ENCODE peak calls at places on chromosome 7, in seven cellular contexts. One of them, this sample, is unnamed.

GRCh38 chr7:83689855-83690254 is 40.9 kb upstream of the SEMA3E start:
- DNase-seq in IMR-90: no peak
- DNase-seq in vagina: no peak
- DNase-seq in testis: no peak
- DNase-seq in neural crest cell: no peak
- DNase-seq in astrocyte of the spinal cord: no peak
- DNase-seq in GM10248: no peak
- DNase-seq in this sample: no peak

GRCh38 chr7:128408709-128409434 is 910 bp downstream of the IMPDH1 start:
- DNase-seq in neural crest cell: no peak
- DNase-seq in vagina: no peak
- DNase-seq in GM10248: no peak
- DNase-seq in IMR-90: peak; percentile 31
- DNase-seq in astrocyte of the spinal cord: no peak
- DNase-seq in testis: no peak
- DNase-seq in this sample: no peak

GRCh38 chr7:885893-886625 is 9.7 kb downstream of the GET4 start:
- DNase-seq in testis: no peak
- DNase-seq in neural crest cell: no peak
- DNase-seq in vagina: no peak
- DNase-seq in GM10248: no peak
- DNase-seq in astrocyte of the spinal cord: no peak
- DNase-seq in IMR-90: no peak
- DNase-seq in this sample: no peak

GRCh38 chr7:18547509-18548187 is 52.1 kb downstream of the HDAC9 start:
- DNase-seq in IMR-90: no peak
- DNase-seq in testis: no peak
- DNase-seq in GM10248: no peak
- DNase-seq in astrocyte of the spinal cord: no peak
- DNase-seq in vagina: no peak
- DNase-seq in neural crest cell: no peak
- DNase-seq in this sample: no peak

GRCh38 chr7:129553861-129554530 is 51.7 kb downstream of the SMKR1 start:
- DNase-seq in GM10248: no peak
- DNase-seq in vagina: no peak
- DNase-seq in astrocyte of the spinal cord: peak; percentile 34
- DNase-seq in neural crest cell: no peak
- DNase-seq in testis: no peak
- DNase-seq in IMR-90: peak; percentile 64
- DNase-seq in this sample: no peak

GRCh38 chr7:124856299-124856888 is 73.2 kb downstream of the POT1 start:
- DNase-seq in testis: no peak
- DNase-seq in neural crest cell: no peak
- DNase-seq in GM10248: peak; percentile 8
- DNase-seq in vagina: no peak
- DNase-seq in IMR-90: peak; percentile 61
- DNase-seq in astrocyte of the spinal cord: peak; percentile 59
- DNase-seq in this sample: no peak

GRCh38 chr7:98252655-98253054 is 623 bp upstream of the TECPR1 start:
- DNase-seq in testis: no peak
- DNase-seq in IMR-90: peak; percentile 11
- DNase-seq in astrocyte of the spinal cord: no peak
- DNase-seq in neural crest cell: no peak
- DNase-seq in vagina: no peak
- DNase-seq in GM10248: no peak
- DNase-seq in this sample: no peak

GRCh38 chr7:47461161-47461560 is 120.8 kb downstream of the TNS3 start:
- DNase-seq in GM10248: no peak
- DNase-seq in testis: peak; percentile 65
- DNase-seq in vagina: no peak
- DNase-seq in IMR-90: peak; percentile 80
- DNase-seq in neural crest cell: no peak
- DNase-seq in astrocyte of the spinal cord: peak; percentile 81
- DNase-seq in this sample: no peak

GRCh38 chr7:43750016-43750887 is 8.2 kb upstream of the BLVRA start:
- DNase-seq in vagina: no peak
- DNase-seq in IMR-90: peak; percentile 65
- DNase-seq in testis: no peak
- DNase-seq in neural crest cell: no peak
- DNase-seq in GM10248: no peak
- DNase-seq in astrocyte of the spinal cord: no peak
- DNase-seq in this sample: no peak

GRCh38 chr7:47183896-47184629 is 397.8 kb downstream of the TNS3 start:
- DNase-seq in testis: peak; percentile 41
- DNase-seq in neural crest cell: no peak
- DNase-seq in vagina: no peak
- DNase-seq in IMR-90: no peak
- DNase-seq in astrocyte of the spinal cord: no peak
- DNase-seq in GM10248: no peak
- DNase-seq in this sample: no peak

GRCh38 chr7:4074407-4074806 is 607.7 kb upstream of the FOXK1 start:
- DNase-seq in astrocyte of the spinal cord: no peak
- DNase-seq in neural crest cell: no peak
- DNase-seq in GM10248: no peak
- DNase-seq in vagina: no peak
- DNase-seq in IMR-90: no peak
- DNase-seq in testis: no peak
- DNase-seq in this sample: no peak

GRCh38 chr7:101630591-101630990 is 1.5 kb upstream of the MYL10 start:
- DNase-seq in GM10248: no peak
- DNase-seq in testis: no peak
- DNase-seq in neural crest cell: no peak
- DNase-seq in IMR-90: peak; percentile 18
- DNase-seq in astrocyte of the spinal cord: peak; percentile 48
- DNase-seq in vagina: no peak
- DNase-seq in this sample: no peak

GRCh38 chr7:157337316-157338149 is 729 bp downstream of the DNAJB6 start:
- DNase-seq in GM10248: peak; percentile 83
- DNase-seq in neural crest cell: peak; percentile 45
- DNase-seq in IMR-90: peak; percentile 67
- DNase-seq in vagina: no peak
- DNase-seq in astrocyte of the spinal cord: peak; percentile 55
- DNase-seq in testis: peak; percentile 53
- DNase-seq in this sample: peak; percentile 78

GRCh38 chr7:117323877-117324699 is 1.2 kb upstream of the WNT2 start:
- DNase-seq in astrocyte of the spinal cord: peak; percentile 55
- DNase-seq in testis: peak; percentile 34
- DNase-seq in neural crest cell: peak; percentile 18
- DNase-seq in GM10248: peak; percentile 23
- DNase-seq in IMR-90: peak; percentile 70
- DNase-seq in vagina: no peak
- DNase-seq in this sample: no peak

GRCh38 chr7:47783456-47784240 is 164.6 kb downstream of the PKD1L1 start:
- DNase-seq in neural crest cell: no peak
- DNase-seq in testis: peak; percentile 43
- DNase-seq in GM10248: no peak
- DNase-seq in vagina: no peak
- DNase-seq in IMR-90: peak; percentile 98
- DNase-seq in astrocyte of the spinal cord: peak; percentile 97
- DNase-seq in this sample: no peak

GRCh38 chr7:134420509-134421125 is 38.3 kb downstream of the AKR1B1 start:
- DNase-seq in GM10248: peak; percentile 49
- DNase-seq in neural crest cell: peak; percentile 40
- DNase-seq in testis: peak; percentile 70
- DNase-seq in astrocyte of the spinal cord: peak; percentile 40
- DNase-seq in IMR-90: peak; percentile 55
- DNase-seq in vagina: no peak
- DNase-seq in this sample: no peak

GRCh38 chr7:66615699-66616098 is 13.0 kb upstream of the KCTD7 start:
- DNase-seq in astrocyte of the spinal cord: no peak
- DNase-seq in neural crest cell: no peak
- DNase-seq in GM10248: no peak
- DNase-seq in testis: no peak
- DNase-seq in IMR-90: no peak
- DNase-seq in vagina: no peak
- DNase-seq in this sample: no peak

DNA sequence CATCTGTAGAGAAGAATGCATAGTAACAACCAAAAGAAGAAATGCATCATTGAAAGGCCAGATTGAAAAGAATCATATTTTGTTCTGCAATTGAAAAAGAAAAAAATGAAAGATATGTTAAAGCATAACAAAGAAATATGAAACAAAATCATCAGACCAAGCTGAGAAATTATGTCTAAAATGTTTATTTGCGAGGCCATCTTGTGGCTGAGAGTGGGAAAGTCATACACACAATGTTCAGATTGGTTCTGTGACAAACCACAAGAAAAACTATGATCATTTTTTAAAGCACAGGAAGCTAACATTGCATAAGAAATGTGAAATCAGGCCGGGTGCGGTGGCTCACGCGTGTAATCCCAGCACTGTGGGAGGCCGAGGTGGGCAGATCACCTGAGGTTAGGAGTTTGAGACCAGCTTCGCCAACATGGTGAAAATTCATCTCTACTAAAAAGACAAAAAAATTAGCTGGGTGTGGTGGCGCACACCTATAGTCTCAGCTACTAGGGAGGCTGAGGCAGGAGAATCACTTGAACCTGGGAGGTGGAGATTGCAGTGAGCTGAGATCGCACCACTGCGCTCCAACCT is 36.6 kb downstream of the ABCB5 start:
- DNase-seq in astrocyte of the spinal cord: peak; percentile 22
- DNase-seq in GM10248: no peak
- DNase-seq in vagina: no peak
- DNase-seq in neural crest cell: no peak
- DNase-seq in testis: peak; percentile 23
- DNase-seq in IMR-90: no peak
- DNase-seq in this sample: no peak
- TF ChIP-seq CTCF in astrocyte of the spinal cord: peak; percentile 60
- TF ChIP-seq CTCF in GM10248: peak; percentile 34
- TF ChIP-seq CTCF in vagina: peak; percentile 33
- TF ChIP-seq CTCF in neural crest cell: peak; percentile 72
- TF ChIP-seq CTCF in testis: peak; percentile 52
- TF ChIP-seq CTCF in IMR-90: peak; percentile 22
- TF ChIP-seq CTCF in this sample: peak; percentile 57

GRCh38 chr7:2517678-2518077 is 1.9 kb upstream of the LFNG start:
- DNase-seq in vagina: no peak
- DNase-seq in neural crest cell: no peak
- DNase-seq in GM10248: no peak
- DNase-seq in testis: no peak
- DNase-seq in IMR-90: peak; percentile 61
- DNase-seq in astrocyte of the spinal cord: peak; percentile 36
- DNase-seq in this sample: no peak

GRCh38 chr7:2519119-2519930 is at the start of gene LFNG:
- DNase-seq in vagina: no peak
- DNase-seq in testis: peak; percentile 92
- DNase-seq in IMR-90: peak; percentile 83
- DNase-seq in astrocyte of the spinal cord: peak; percentile 90
- DNase-seq in GM10248: peak; percentile 98
- DNase-seq in neural crest cell: peak; percentile 71
- DNase-seq in this sample: peak; percentile 78

GRCh38 chr7:2517004-2517403 is 2.6 kb upstream of the LFNG start:
- DNase-seq in astrocyte of the spinal cord: peak; percentile 95
- DNase-seq in GM10248: no peak
- DNase-seq in neural crest cell: no peak
- DNase-seq in IMR-90: peak; percentile 93
- DNase-seq in testis: no peak
- DNase-seq in vagina: no peak
- DNase-seq in this sample: no peak

GRCh38 chr7:2518737-2519118 is 846 bp upstream of the LFNG start:
- DNase-seq in vagina: no peak
- DNase-seq in IMR-90: no peak
- DNase-seq in testis: no peak
- DNase-seq in neural crest cell: no peak
- DNase-seq in astrocyte of the spinal cord: no peak
- DNase-seq in GM10248: no peak
- DNase-seq in this sample: no peak

DNA sequence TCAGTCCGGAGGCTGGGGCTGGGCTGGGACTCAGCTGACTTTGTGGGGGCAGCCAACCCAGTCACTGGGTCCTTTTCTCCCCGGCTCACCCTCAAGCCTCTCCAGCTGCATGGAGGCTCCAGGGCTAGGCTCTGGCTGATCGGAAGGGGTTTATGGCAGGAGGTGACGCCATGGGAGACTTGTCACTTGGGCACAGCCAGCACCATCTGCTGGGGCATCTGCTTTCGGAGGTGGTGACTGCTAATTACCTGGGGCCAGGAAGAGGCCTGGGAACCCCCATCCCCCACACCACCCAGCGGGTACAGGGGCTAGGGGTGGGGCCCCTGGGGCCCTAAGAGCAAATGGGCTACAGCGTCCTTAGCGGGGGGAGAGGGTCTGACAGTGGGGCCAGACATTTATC is 1.5 kb upstream of the LFNG start:
- DNase-seq in astrocyte of the spinal cord: no peak
- DNase-seq in vagina: no peak
- DNase-seq in neural crest cell: no peak
- DNase-seq in GM10248: no peak
- DNase-seq in IMR-90: no peak
- DNase-seq in testis: no peak
- DNase-seq in this sample: no peak
- TF ChIP-seq CTCF in astrocyte of the spinal cord: no peak
- TF ChIP-seq CTCF in vagina: no peak
- TF ChIP-seq CTCF in neural crest cell: no peak
- TF ChIP-seq CTCF in GM10248: no peak
- TF ChIP-seq CTCF in IMR-90: no peak
- TF ChIP-seq CTCF in testis: no peak
- TF ChIP-seq CTCF in this sample: no peak

GRCh38 chr7:127245582-127245981 is 7.2 kb downstream of the GRM8 start:
- DNase-seq in GM10248: no peak
- DNase-seq in neural crest cell: no peak
- DNase-seq in IMR-90: no peak
- DNase-seq in astrocyte of the spinal cord: no peak
- DNase-seq in vagina: no peak
- DNase-seq in testis: no peak
- DNase-seq in this sample: no peak

DNA sequence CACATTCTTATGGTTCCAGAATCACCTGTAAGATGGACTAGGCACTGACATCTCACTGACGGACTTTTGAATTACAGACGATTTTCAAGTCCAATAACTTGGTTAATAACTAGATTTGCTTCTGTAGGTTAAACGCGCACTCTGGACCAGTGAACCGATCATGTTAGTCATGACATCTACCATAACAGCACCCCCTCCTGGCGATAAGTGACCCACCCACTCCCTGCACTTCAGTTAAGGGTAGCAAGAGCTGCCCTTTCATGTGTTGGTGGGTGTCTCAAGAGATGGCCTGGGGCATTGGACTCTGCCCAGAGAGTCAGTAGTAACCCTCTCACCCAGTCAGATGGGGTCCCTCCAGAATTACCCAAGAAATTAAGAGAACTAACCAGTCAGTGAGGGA is 12.9 kb downstream of the GRM8 start:
- DNase-seq in IMR-90: no peak
- DNase-seq in GM10248: no peak
- DNase-seq in testis: no peak
- DNase-seq in neural crest cell: no peak
- DNase-seq in vagina: no peak
- DNase-seq in astrocyte of the spinal cord: no peak
- DNase-seq in this sample: no peak
- TF ChIP-seq CTCF in IMR-90: no peak
- TF ChIP-seq CTCF in GM10248: no peak
- TF ChIP-seq CTCF in testis: no peak
- TF ChIP-seq CTCF in neural crest cell: no peak
- TF ChIP-seq CTCF in vagina: no peak
- TF ChIP-seq CTCF in astrocyte of the spinal cord: no peak
- TF ChIP-seq CTCF in this sample: no peak

DNA sequence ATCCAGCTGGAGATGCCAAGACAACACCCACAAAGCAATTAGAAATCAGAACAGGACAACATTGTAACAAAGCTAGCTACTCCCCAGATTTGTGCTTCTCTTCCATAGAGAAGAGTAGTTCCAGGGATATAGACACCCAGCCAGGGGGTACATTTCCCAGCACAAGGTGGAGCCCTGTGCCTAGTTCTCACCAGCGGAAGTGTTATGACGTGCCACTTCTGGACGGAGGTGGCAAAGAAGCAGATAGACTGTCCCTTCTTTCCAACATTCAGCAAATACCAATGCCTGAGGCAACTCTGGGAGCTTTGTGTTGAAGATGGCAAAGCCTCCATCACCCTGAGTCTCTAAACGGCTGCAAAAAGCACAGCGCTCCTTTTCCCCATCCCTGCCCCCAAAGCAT is 23.4 kb upstream of the GSAP start:
- DNase-seq in testis: peak; percentile 69
- DNase-seq in vagina: no peak
- DNase-seq in astrocyte of the spinal cord: no peak
- DNase-seq in neural crest cell: no peak
- DNase-seq in IMR-90: no peak
- DNase-seq in GM10248: no peak
- DNase-seq in this sample: no peak
- TF ChIP-seq CTCF in testis: no peak
- TF ChIP-seq CTCF in vagina: no peak
- TF ChIP-seq CTCF in astrocyte of the spinal cord: peak; percentile 37
- TF ChIP-seq CTCF in neural crest cell: no peak
- TF ChIP-seq CTCF in IMR-90: peak; percentile 16
- TF ChIP-seq CTCF in GM10248: no peak
- TF ChIP-seq CTCF in this sample: no peak